ENCODE peak calls at places on chromosome 5, in seven cellular contexts. C is GM12878, G is H1, H is HCT116, U is SK-N-SH, O is HepG2, E is K562. A is an unnamed sample.

GRCh38 chr5:77973253-77973609 is 197.1 kb upstream of the TBCA start:
- DNase-seq in C (no peak), G (no peak), H (no peak), U (no peak), O (no peak), E (no peak), A (no peak)

GRCh38 chr5:136200761-136201160 is 7.8 kb upstream of the SMIM32 start:
- DNase-seq in C (no peak), G (peak), H (no peak), U (peak), O (no peak), E (no peak), A (no peak)

GRCh38 chr5:55187370-55187769 is 14.4 kb upstream of the CDC20B start:
- DNase-seq in C (no peak), G (no peak), H (peak), U (no peak), O (no peak), E (no peak), A (peak)

GRCh38 chr5:56011835-56012234 is 17.1 kb upstream of the IL6ST start:
- DNase-seq in C (no peak), G (no peak), H (no peak), U (no peak), O (no peak), E (no peak), A (no peak)

GRCh38 chr5:91352831-91353695 is 30.1 kb downstream of the ARRDC3 start:
- DNase-seq in C (no peak), G (no peak), H (no peak), U (peak), O (no peak), E (no peak), A (no peak)

GRCh38 chr5:12323637-12324229 is 419.5 kb upstream of the CTNND2 start:
- DNase-seq in C (no peak), G (peak), H (no peak), U (no peak), O (no peak), E (no peak), A (peak)

GRCh38 chr5:62043289-62044274 is 262.4 kb upstream of the KIF2A start:
- DNase-seq in C (no peak), G (peak), H (no peak), U (no peak), O (no peak), E (no peak), A (no peak)

GRCh38 chr5:139669681-139670368 is 21.7 kb downstream of the CXXC5 start:
- DNase-seq in C (no peak), G (no peak), H (no peak), U (peak), O (peak), E (peak), A (no peak)

GRCh38 chr5:10635257-10635860 is 71.5 kb downstream of the ANKRD33B start:
- DNase-seq in C (peak), G (peak), H (peak), U (no peak), O (no peak), E (no peak), A (no peak)

GRCh38 chr5:110768138-110768845 is 29.5 kb downstream of the SLC25A46 start:
- DNase-seq in C (no peak), G (no peak), H (no peak), U (no peak), O (no peak), E (no peak), A (no peak)

GRCh38 chr5:176653986-176654385 is 6.7 kb downstream of the TSPAN17 start:
- DNase-seq in C (no peak), G (no peak), H (no peak), U (no peak), O (no peak), E (no peak), A (no peak)

GRCh38 chr5:82054004-82054710 is 82.3 kb downstream of the ATG10 start:
- DNase-seq in C (no peak), G (no peak), H (no peak), U (no peak), O (no peak), E (no peak), A (no peak)

GRCh38 chr5:164203581-164204225 is 698.3 kb downstream of the MAT2B start:
- DNase-seq in C (no peak), G (no peak), H (no peak), U (no peak), O (no peak), E (no peak), A (no peak)

GRCh38 chr5:131223751-131224386 is 40.0 kb upstream of the CDC42SE2 start:
- DNase-seq in C (no peak), G (no peak), H (no peak), U (no peak), O (no peak), E (no peak), A (no peak)

GRCh38 chr5:36382890-36383289 is 81.2 kb upstream of the RANBP3L start:
- DNase-seq in C (no peak), G (no peak), H (no peak), U (no peak), O (no peak), E (no peak), A (no peak)

GRCh38 chr5:13003457-13003856 is 941.0 kb downstream of the DNAH5 start:
- DNase-seq in C (no peak), G (no peak), H (no peak), U (no peak), O (no peak), E (no peak), A (no peak)

GRCh38 chr5:88518131-88519016 is 249.7 kb upstream of the TMEM161B start:
- DNase-seq in C (no peak), G (no peak), H (no peak), U (no peak), O (no peak), E (no peak), A (no peak)

GRCh38 chr5:154575869-154576806 is 98.1 kb upstream of the HAND1 start:
- DNase-seq in C (peak), G (no peak), H (no peak), U (peak), O (peak), E (no peak), A (no peak)

GRCh38 chr5:155451106-155451505 is 437.6 kb downstream of the KIF4B start:
- DNase-seq in C (no peak), G (no peak), H (no peak), U (no peak), O (no peak), E (no peak), A (no peak)

GRCh38 chr5:32223972-32224608 is 50.0 kb upstream of the GOLPH3 start:
- DNase-seq in C (no peak), G (no peak), H (peak), U (no peak), O (peak), E (no peak), A (peak)

GRCh38 chr5:109413463-109413862 is 3.7 kb upstream of the PJA2 start:
- DNase-seq in C (no peak), G (no peak), H (no peak), U (no peak), O (peak), E (no peak), A (no peak)

GRCh38 chr5:66994790-66995189 is 201.8 kb downstream of the CD180 start:
- DNase-seq in C (no peak), G (no peak), H (no peak), U (no peak), O (peak), E (no peak), A (peak)

GRCh38 chr5:168179185-168179584 is 112.3 kb upstream of the WWC1 start:
- DNase-seq in C (no peak), G (no peak), H (no peak), U (no peak), O (no peak), E (no peak), A (no peak)

GRCh38 chr5:179731791-179732411 is 721 bp upstream of the MAML1 start:
- DNase-seq in C (peak), G (peak), H (no peak), U (no peak), O (peak), E (no peak), A (no peak)

GRCh38 chr5:95562282-95562681 is 7.4 kb downstream of the ARSK start:
- DNase-seq in C (no peak), G (no peak), H (no peak), U (no peak), O (no peak), E (no peak), A (no peak)

GRCh38 chr5:751496-751895 is 33.0 kb downstream of the ZDHHC11B start:
- DNase-seq in C (no peak), G (no peak), H (no peak), U (peak), O (no peak), E (no peak), A (no peak)
- TF ChIP-seq JUND in C (no peak), G (no peak), H (no peak), U (no peak), O (no peak), E (no peak), A (no peak)

GRCh38 chr5:119274024-119274766 is 81.6 kb upstream of the TNFAIP8 start:
- DNase-seq in C (no peak), G (no peak), H (peak), U (no peak), O (peak), E (no peak), A (no peak)

GRCh38 chr5:119270121-119270565 is 85.7 kb upstream of the TNFAIP8 start:
- DNase-seq in C (no peak), G (no peak), H (no peak), U (no peak), O (no peak), E (no peak), A (no peak)

GRCh38 chr5:119270955-119271757 is 84.7 kb upstream of the TNFAIP8 start:
- DNase-seq in C (no peak), G (no peak), H (no peak), U (no peak), O (no peak), E (no peak), A (no peak)

GRCh38 chr5:119273391-119273839 is 82.4 kb upstream of the TNFAIP8 start:
- DNase-seq in C (no peak), G (no peak), H (no peak), U (no peak), O (no peak), E (no peak), A (no peak)

GRCh38 chr5:119271758-119272730 is 83.8 kb upstream of the TNFAIP8 start:
- DNase-seq in C (no peak), G (no peak), H (no peak), U (no peak), O (no peak), E (no peak), A (no peak)
- TF ChIP-seq JUND in C (no peak), G (no peak), H (no peak), U (no peak), O (no peak), E (no peak), A (no peak)

GRCh38 chr5:57037355-57037754 is 85.4 kb upstream of the MIER3 start:
- DNase-seq in C (no peak), G (peak), H (peak), U (peak), O (peak), E (peak), A (peak)
- TF ChIP-seq JUND in C (no peak), G (no peak), H (no peak), U (no peak), O (no peak), E (no peak), A (no peak)

GRCh38 chr5:72307573-72307967 is 12.5 kb downstream of the MRPS27 start:
- DNase-seq in C (no peak), G (no peak), H (no peak), U (peak), O (no peak), E (no peak), A (no peak)

GRCh38 chr5:72314571-72315172 is 5.4 kb downstream of the MRPS27 start:
- DNase-seq in C (no peak), G (no peak), H (no peak), U (peak), O (peak), E (no peak), A (no peak)

GRCh38 chr5:72307968-72308852 is 11.8 kb downstream of the MRPS27 start:
- DNase-seq in C (peak), G (peak), H (peak), U (peak), O (peak), E (peak), A (peak)

GRCh38 chr5:72305194-72306142 is 14.6 kb downstream of the MRPS27 start:
- DNase-seq in C (peak), G (no peak), H (no peak), U (no peak), O (peak), E (no peak), A (no peak)

GRCh38 chr5:72308853-72309191 is 11.2 kb downstream of the MRPS27 start:
- DNase-seq in C (no peak), G (no peak), H (no peak), U (no peak), O (no peak), E (no peak), A (no peak)
- TF ChIP-seq JUND in C (no peak), G (no peak), H (no peak), U (no peak), O (no peak), E (no peak), A (no peak)

DNA sequence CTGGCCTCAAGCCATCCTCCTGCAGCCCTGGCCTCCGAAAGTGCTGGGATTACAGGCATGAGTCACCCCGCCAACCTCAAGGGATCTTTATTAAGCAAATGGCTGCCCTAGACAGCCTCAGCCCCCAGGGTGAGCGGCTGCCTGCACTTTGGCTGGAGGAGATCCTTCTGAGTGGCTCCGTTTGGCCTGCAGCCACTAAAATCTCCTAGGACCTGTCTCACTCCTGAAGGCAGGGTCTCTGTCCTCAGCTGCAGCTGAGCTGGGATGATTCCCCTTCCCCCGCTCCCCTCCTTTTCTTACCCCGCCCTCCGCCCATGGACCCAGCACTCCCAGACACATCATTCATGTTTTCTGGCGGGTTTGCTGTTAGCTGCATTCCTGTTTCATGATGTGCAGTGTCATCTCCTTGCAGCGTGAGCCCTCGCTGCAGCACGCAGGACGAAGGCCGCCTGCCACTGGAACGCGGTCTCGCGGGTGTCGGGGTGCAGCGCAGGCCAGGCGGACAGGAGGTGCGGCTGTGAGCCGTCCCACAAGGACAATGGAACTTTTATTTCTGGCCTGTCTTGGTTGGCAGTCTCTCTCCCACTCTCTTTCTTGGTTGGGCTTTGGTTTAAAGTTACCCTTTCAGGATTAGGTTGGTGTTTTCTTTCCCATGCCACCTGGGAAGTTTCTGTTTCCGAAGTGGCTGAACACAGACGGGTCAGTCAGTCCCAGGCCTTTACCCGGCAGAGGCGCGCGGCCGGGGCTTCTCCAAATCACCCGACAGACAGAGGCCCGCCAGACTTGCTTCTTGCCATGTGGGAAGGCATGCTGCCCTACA is 137.1 kb downstream of the FOXD1 start:
- DNase-seq in C (no peak), G (peak), H (no peak), U (no peak), O (no peak), E (no peak), A (no peak)
- TF ChIP-seq JUND in C (no peak), G (peak), H (no peak), U (peak), O (no peak), E (no peak), A (no peak)

GRCh38 chr5:23930985-23931384 is 423.6 kb downstream of the PRDM9 start:
- DNase-seq in C (no peak), G (no peak), H (no peak), U (no peak), O (no peak), E (no peak), A (no peak)
- TF ChIP-seq JUND in C (no peak), G (no peak), H (no peak), U (no peak), O (no peak), E (no peak), A (no peak)

GRCh38 chr5:5432020-5432707 is 9.7 kb downstream of the ICE1 start:
- DNase-seq in C (no peak), G (no peak), H (no peak), U (no peak), O (no peak), E (no peak), A (no peak)
- TF ChIP-seq JUND in C (no peak), G (no peak), H (no peak), U (no peak), O (no peak), E (no peak), A (no peak)

GRCh38 chr5:133702773-133703770 is 90.7 kb upstream of the FSTL4 start:
- DNase-seq in C (no peak), G (no peak), H (no peak), U (peak), O (no peak), E (no peak), A (no peak)

GRCh38 chr5:133706732-133707430 is 94.5 kb upstream of the FSTL4 start:
- DNase-seq in C (no peak), G (no peak), H (no peak), U (no peak), O (no peak), E (no peak), A (no peak)

GRCh38 chr5:133704411-133704810 is 92.1 kb upstream of the FSTL4 start:
- DNase-seq in C (no peak), G (no peak), H (no peak), U (no peak), O (no peak), E (no peak), A (no peak)

GRCh38 chr5:133703935-133704334 is 91.6 kb upstream of the FSTL4 start:
- DNase-seq in C (no peak), G (no peak), H (no peak), U (peak), O (no peak), E (no peak), A (no peak)

DNA sequence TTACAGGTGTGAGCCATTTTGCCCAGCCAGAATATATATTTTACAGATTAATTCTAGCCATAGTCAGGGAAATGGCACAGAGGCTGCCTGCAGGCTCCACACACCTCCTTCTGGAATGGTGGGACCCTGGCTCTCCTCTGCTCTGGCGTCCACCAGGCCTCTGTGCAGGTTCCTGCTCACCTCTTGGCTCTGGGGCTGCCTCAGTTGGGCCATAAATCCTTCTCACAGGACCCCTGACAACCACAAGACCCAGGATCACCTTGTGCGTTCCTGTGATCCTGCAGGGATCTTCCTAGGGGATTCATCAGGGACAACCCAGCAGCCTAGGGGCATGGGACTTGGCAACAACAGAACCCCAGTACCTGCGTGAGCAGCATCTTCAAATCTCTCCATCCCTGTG is 93.0 kb upstream of the FSTL4 start:
- DNase-seq in C (no peak), G (no peak), H (no peak), U (no peak), O (no peak), E (no peak), A (no peak)
- TF ChIP-seq JUND in C (no peak), G (no peak), H (no peak), U (no peak), O (no peak), E (no peak), A (no peak)

GRCh38 chr5:52455920-52456319 is 331.8 kb upstream of the ITGA1 start:
- DNase-seq in C (no peak), G (no peak), H (no peak), U (no peak), O (no peak), E (no peak), A (no peak)

GRCh38 chr5:52457808-52458207 is 329.9 kb upstream of the ITGA1 start:
- DNase-seq in C (no peak), G (no peak), H (no peak), U (peak), O (no peak), E (no peak), A (no peak)

GRCh38 chr5:52449506-52449905 is 338.2 kb upstream of the ITGA1 start:
- DNase-seq in C (no peak), G (no peak), H (no peak), U (no peak), O (no peak), E (no peak), A (no peak)

GRCh38 chr5:52452098-52452497 is 335.6 kb upstream of the ITGA1 start:
- DNase-seq in C (no peak), G (no peak), H (no peak), U (no peak), O (no peak), E (no peak), A (no peak)

DNA sequence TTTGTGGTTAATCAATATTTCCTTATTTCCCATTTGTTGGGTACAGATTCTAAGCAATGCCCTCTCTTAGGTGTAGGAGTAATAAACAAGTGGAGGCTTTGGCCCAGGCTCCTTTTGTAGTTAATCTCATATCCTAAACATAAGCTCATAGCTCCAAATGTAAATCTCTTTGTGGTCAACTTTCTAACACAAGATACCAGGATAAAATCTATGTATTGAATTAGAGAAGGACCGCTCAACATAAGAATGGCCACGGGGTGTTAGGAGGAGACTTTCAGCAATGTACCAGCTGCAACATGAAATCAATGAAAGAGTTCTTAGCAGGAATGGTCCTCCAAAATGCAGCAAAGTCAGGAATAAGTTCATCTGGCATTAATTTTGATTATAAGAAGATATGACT is 334.5 kb upstream of the ITGA1 start:
- DNase-seq in C (no peak), G (no peak), H (no peak), U (no peak), O (no peak), E (no peak), A (no peak)
- TF ChIP-seq JUND in C (no peak), G (no peak), H (no peak), U (no peak), O (no peak), E (no peak), A (no peak)

DNA sequence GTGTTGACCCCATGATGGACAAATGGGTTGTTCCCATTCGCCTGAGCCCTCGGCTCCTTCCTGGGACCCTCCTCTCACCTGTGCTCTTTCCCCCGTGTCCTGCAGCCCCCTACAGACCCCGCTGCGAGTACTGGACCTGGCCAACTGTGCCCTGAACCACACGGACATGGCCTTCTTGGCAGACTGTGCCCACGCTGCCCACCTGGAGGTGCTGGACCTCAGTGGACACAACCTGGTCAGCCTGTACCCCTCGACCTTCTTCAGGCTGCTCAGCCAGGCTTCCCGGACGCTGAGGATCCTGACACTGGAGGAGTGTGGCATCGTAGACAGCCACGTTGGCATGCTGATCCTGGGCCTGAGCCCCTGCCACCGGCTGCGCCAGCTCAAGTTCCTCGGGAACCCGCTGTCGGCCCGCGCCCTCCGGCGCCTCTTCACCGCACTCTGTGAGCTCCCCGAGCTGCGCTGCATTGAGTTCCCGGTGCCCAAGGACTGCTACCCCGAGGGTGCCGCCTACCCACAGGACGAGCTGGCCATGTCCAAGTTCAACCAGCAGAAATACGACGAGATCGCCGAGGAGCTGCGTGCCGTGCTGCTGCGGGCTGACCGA is 3.4 kb downstream of the LRRC14B start:
- DNase-seq in C (no peak), G (no peak), H (no peak), U (no peak), O (no peak), E (no peak), A (no peak)
- TF ChIP-seq JUND in C (no peak), G (no peak), H (no peak), U (no peak), O (no peak), E (no peak), A (no peak)

A was measured in T47D.